ENCODE peak calls at places on chromosomes 4 and X, in five cellular contexts. One of them, this sample, is unnamed. For H3K4me1, the result is how much of the 10 kb centered on the place peaks cover.

GRCh38 chr4:77581724-77582123 is 23.9 kb upstream of the CXCL13 start:
- DNase-seq in heart right ventricle: no peak
- DNase-seq in mammary epithelial cell: peak
- DNase-seq in GM23338: no peak
- DNase-seq in tibial artery: no peak
- DNase-seq in this sample: no peak

GRCh38 chr4:138184881-138185280 is 57.3 kb downstream of the SLC7A11 start:
- DNase-seq in heart right ventricle: no peak
- DNase-seq in mammary epithelial cell: no peak
- DNase-seq in GM23338: no peak
- DNase-seq in tibial artery: no peak
- DNase-seq in this sample: no peak

GRCh38 chr4:185847352-185848078 is 35.5 kb upstream of the SORBS2 start:
- DNase-seq in heart right ventricle: peak
- DNase-seq in mammary epithelial cell: peak
- DNase-seq in GM23338: peak
- DNase-seq in tibial artery: no peak
- DNase-seq in this sample: no peak

GRCh38 chrX:20007962-20008633 is 17.2 kb upstream of the BCLAF3 start:
- DNase-seq in heart right ventricle: no peak
- DNase-seq in mammary epithelial cell: no peak
- DNase-seq in GM23338: no peak
- DNase-seq in tibial artery: no peak
- DNase-seq in this sample: no peak

GRCh38 chr4:182547435-182547834 is 304.2 kb downstream of the TENM3 start:
- DNase-seq in heart right ventricle: no peak
- DNase-seq in mammary epithelial cell: no peak
- DNase-seq in GM23338: no peak
- DNase-seq in tibial artery: no peak
- DNase-seq in this sample: no peak

GRCh38 chr4:187668683-187669082 is 326.9 kb upstream of the ZFP42 start:
- DNase-seq in heart right ventricle: no peak
- DNase-seq in mammary epithelial cell: peak
- DNase-seq in GM23338: no peak
- DNase-seq in tibial artery: no peak
- DNase-seq in this sample: no peak

GRCh38 chrX:18598413-18598812 is 73.5 kb downstream of the RS1 start:
- DNase-seq in heart right ventricle: no peak
- DNase-seq in mammary epithelial cell: no peak
- DNase-seq in GM23338: no peak
- DNase-seq in tibial artery: no peak
- DNase-seq in this sample: no peak

GRCh38 chr4:137707626-137708025 is 175.3 kb upstream of the PCDH18 start:
- DNase-seq in heart right ventricle: no peak
- DNase-seq in mammary epithelial cell: peak
- DNase-seq in GM23338: no peak
- DNase-seq in tibial artery: no peak
- DNase-seq in this sample: no peak

GRCh38 chrX:11929476-11929875 is 171.4 kb downstream of the MSL3 start:
- DNase-seq in heart right ventricle: no peak
- DNase-seq in mammary epithelial cell: peak
- DNase-seq in GM23338: no peak
- DNase-seq in tibial artery: no peak
- DNase-seq in this sample: no peak

GRCh38 chr4:101211146-101211553 is 136.2 kb downstream of the PPP3CA start:
- DNase-seq in heart right ventricle: no peak
- DNase-seq in mammary epithelial cell: peak
- DNase-seq in GM23338: peak
- DNase-seq in tibial artery: no peak
- DNase-seq in this sample: no peak

GRCh38 chr4:102792361-102792936 is 31.7 kb upstream of the MANBA start:
- DNase-seq in heart right ventricle: no peak
- DNase-seq in mammary epithelial cell: no peak
- DNase-seq in GM23338: peak
- DNase-seq in tibial artery: no peak
- DNase-seq in this sample: no peak

GRCh38 chrX:15843960-15844359 is 10.7 kb downstream of the AP1S2 start:
- DNase-seq in heart right ventricle: no peak
- DNase-seq in mammary epithelial cell: no peak
- DNase-seq in GM23338: no peak
- DNase-seq in tibial artery: no peak
- DNase-seq in this sample: no peak

GRCh38 chr4:126768338-126768737 is 864.4 kb upstream of the INTU start:
- DNase-seq in heart right ventricle: no peak
- DNase-seq in mammary epithelial cell: no peak
- DNase-seq in GM23338: no peak
- DNase-seq in tibial artery: no peak
- DNase-seq in this sample: no peak

GRCh38 chr4:158519226-158519625 is 2.5 kb upstream of the RXFP1 start:
- DNase-seq in heart right ventricle: no peak
- DNase-seq in mammary epithelial cell: no peak
- DNase-seq in GM23338: no peak
- DNase-seq in tibial artery: no peak
- DNase-seq in this sample: no peak

GRCh38 chrX:11437642-11438379 is 144.6 kb downstream of the AMELX start:
- DNase-seq in heart right ventricle: peak
- DNase-seq in mammary epithelial cell: no peak
- DNase-seq in GM23338: no peak
- DNase-seq in tibial artery: peak
- DNase-seq in this sample: no peak

GRCh38 chr4:4792516-4792915 is 66.9 kb upstream of the MSX1 start:
- DNase-seq in heart right ventricle: no peak
- DNase-seq in mammary epithelial cell: no peak
- DNase-seq in GM23338: no peak
- DNase-seq in tibial artery: no peak
- DNase-seq in this sample: no peak

GRCh38 chr4:130053723-130054122 is 957.8 kb downstream of the C4orf33 start:
- DNase-seq in heart right ventricle: no peak
- DNase-seq in mammary epithelial cell: no peak
- DNase-seq in GM23338: no peak
- DNase-seq in tibial artery: no peak
- DNase-seq in this sample: no peak

GRCh38 chr4:138542191-138542771 is 300.1 kb upstream of the SLC7A11 start:
- DNase-seq in heart right ventricle: no peak
- DNase-seq in mammary epithelial cell: peak
- DNase-seq in GM23338: no peak
- DNase-seq in tibial artery: no peak
- DNase-seq in this sample: no peak

GRCh38 chr4:139833131-139833930 is 167.7 kb downstream of the MGST2 start:
- DNase-seq in heart right ventricle: no peak
- DNase-seq in mammary epithelial cell: no peak
- DNase-seq in GM23338: peak
- DNase-seq in tibial artery: no peak
- DNase-seq in this sample: no peak

GRCh38 chrX:46935295-46935694 is 23.1 kb downstream of the JADE3 start:
- DNase-seq in heart right ventricle: no peak
- DNase-seq in mammary epithelial cell: no peak
- DNase-seq in GM23338: no peak
- DNase-seq in tibial artery: no peak
- DNase-seq in this sample: no peak

GRCh38 chrX:39516399-39516798 is 581.4 kb downstream of the BCOR start:
- DNase-seq in heart right ventricle: no peak
- DNase-seq in mammary epithelial cell: no peak
- DNase-seq in GM23338: no peak
- DNase-seq in tibial artery: no peak
- DNase-seq in this sample: no peak

GRCh38 chrX:21847342-21847741 is 7.9 kb downstream of the MBTPS2 start:
- DNase-seq in heart right ventricle: no peak
- DNase-seq in mammary epithelial cell: no peak
- DNase-seq in GM23338: no peak
- DNase-seq in tibial artery: no peak
- DNase-seq in this sample: no peak

GRCh38 chr4:151484396-151485102 is 75.6 kb downstream of the FHIP1A start:
- DNase-seq in heart right ventricle: no peak
- DNase-seq in mammary epithelial cell: peak
- DNase-seq in GM23338: peak
- DNase-seq in tibial artery: no peak
- DNase-seq in this sample: no peak

GRCh38 chr4:106263594-106264330 is 52.2 kb downstream of the TBCK start:
- DNase-seq in heart right ventricle: no peak
- DNase-seq in mammary epithelial cell: no peak
- DNase-seq in GM23338: no peak
- DNase-seq in tibial artery: no peak
- DNase-seq in this sample: no peak

GRCh38 chrX:110026099-110026844 is 23.4 kb downstream of the TMEM164 start:
- DNase-seq in heart right ventricle: no peak
- DNase-seq in mammary epithelial cell: peak
- DNase-seq in GM23338: no peak
- DNase-seq in tibial artery: peak
- DNase-seq in this sample: no peak

GRCh38 chr4:146654976-146655761 is 16.5 kb downstream of the POU4F2 start:
- DNase-seq in heart right ventricle: no peak
- DNase-seq in mammary epithelial cell: no peak
- DNase-seq in GM23338: peak
- DNase-seq in tibial artery: no peak
- DNase-seq in this sample: peak

GRCh38 chr4:160724063-160724462 is 1439.7 kb downstream of the FSTL5 start:
- DNase-seq in heart right ventricle: no peak
- DNase-seq in mammary epithelial cell: no peak
- DNase-seq in GM23338: peak
- DNase-seq in tibial artery: no peak
- DNase-seq in this sample: no peak

GRCh38 chrX:39536165-39536564 is 561.6 kb downstream of the BCOR start:
- DNase-seq in heart right ventricle: no peak
- DNase-seq in mammary epithelial cell: no peak
- DNase-seq in GM23338: no peak
- DNase-seq in tibial artery: no peak
- DNase-seq in this sample: no peak

GRCh38 chr4:72666910-72667309 is 97.9 kb upstream of the ADAMTS3 start:
- DNase-seq in heart right ventricle: no peak
- DNase-seq in mammary epithelial cell: no peak
- DNase-seq in GM23338: peak
- DNase-seq in tibial artery: no peak
- DNase-seq in this sample: no peak

GRCh38 chr4:40388248-40388647 is 53.1 kb downstream of the CHRNA9 start:
- DNase-seq in heart right ventricle: no peak
- DNase-seq in mammary epithelial cell: no peak
- DNase-seq in GM23338: peak
- DNase-seq in tibial artery: no peak
- DNase-seq in this sample: no peak

GRCh38 chr4:99134586-99134985 is 9.5 kb downstream of the ADH4 start:
- DNase-seq in heart right ventricle: no peak
- DNase-seq in mammary epithelial cell: no peak
- DNase-seq in GM23338: no peak
- DNase-seq in tibial artery: no peak
- DNase-seq in this sample: no peak

GRCh38 chr4:8580321-8581093 is at the start of gene GPR78:
- DNase-seq in heart right ventricle: peak
- DNase-seq in mammary epithelial cell: peak
- DNase-seq in GM23338: peak
- DNase-seq in tibial artery: no peak
- DNase-seq in this sample: peak

GRCh38 chrX:120380699-120381098 is 18.8 kb downstream of the ATP1B4 start:
- DNase-seq in heart right ventricle: no peak
- DNase-seq in mammary epithelial cell: peak
- DNase-seq in GM23338: peak
- DNase-seq in tibial artery: no peak
- DNase-seq in this sample: no peak

GRCh38 chr4:124902111-124902510 is 189.6 kb upstream of the ANKRD50 start:
- DNase-seq in heart right ventricle: no peak
- DNase-seq in mammary epithelial cell: no peak
- DNase-seq in GM23338: no peak
- DNase-seq in tibial artery: no peak
- DNase-seq in this sample: no peak

GRCh38 chr4:3426465-3427133 is 15.2 kb upstream of the HGFAC start:
- DNase-seq in heart right ventricle: no peak
- DNase-seq in mammary epithelial cell: no peak
- DNase-seq in GM23338: no peak
- DNase-seq in tibial artery: no peak
- DNase-seq in this sample: no peak

GRCh38 chrX:45715787-45716186 is 515.1 kb upstream of the DIPK2B start:
- DNase-seq in heart right ventricle: no peak
- DNase-seq in mammary epithelial cell: peak
- DNase-seq in GM23338: no peak
- DNase-seq in tibial artery: no peak
- DNase-seq in this sample: no peak

GRCh38 chr4:61827907-61828328 is 627.8 kb downstream of the ADGRL3 start:
- DNase-seq in heart right ventricle: no peak
- DNase-seq in mammary epithelial cell: no peak
- DNase-seq in GM23338: no peak
- DNase-seq in tibial artery: no peak
- DNase-seq in this sample: no peak

GRCh38 chr4:86939123-86939522 is 4.3 kb downstream of the AFF1 start:
- DNase-seq in heart right ventricle: no peak
- DNase-seq in mammary epithelial cell: no peak
- DNase-seq in GM23338: no peak
- DNase-seq in tibial artery: no peak
- DNase-seq in this sample: no peak
- H3K4me1 ChIP-seq in heart right ventricle: under half
- H3K4me1 ChIP-seq in mammary epithelial cell: under half
- H3K4me1 ChIP-seq in GM23338: under half
- H3K4me1 ChIP-seq in tibial artery: half or more
- H3K4me1 ChIP-seq in this sample: under half

DNA sequence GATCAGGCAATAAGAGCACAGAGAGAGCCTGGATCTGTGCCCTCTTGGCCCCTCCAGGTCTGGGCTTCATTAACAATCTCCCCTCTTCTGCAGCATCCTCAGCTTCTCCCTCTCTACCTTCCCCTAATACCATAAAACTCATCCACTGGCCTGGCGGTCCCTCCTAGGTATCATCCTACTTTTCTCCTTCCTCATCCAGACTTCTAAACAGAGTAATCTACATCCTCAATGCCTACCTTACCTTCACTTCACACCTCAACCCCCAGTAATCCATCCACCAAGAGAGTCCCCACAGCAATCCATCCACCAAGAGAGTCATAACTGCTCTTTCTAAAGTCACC is 17.0 kb downstream of the FGFBP1 start:
- DNase-seq in heart right ventricle: no peak
- DNase-seq in mammary epithelial cell: no peak
- DNase-seq in GM23338: no peak
- DNase-seq in tibial artery: no peak
- DNase-seq in this sample: no peak
- H3K27ac ChIP-seq in heart right ventricle: no peak
- H3K27ac ChIP-seq in mammary epithelial cell: peak
- H3K27ac ChIP-seq in GM23338: no peak
- H3K27ac ChIP-seq in tibial artery: no peak
- H3K27ac ChIP-seq in this sample: no peak

GRCh38 chrX:153825042-153825441 is 5.3 kb downstream of the PDZD4 start:
- DNase-seq in heart right ventricle: no peak
- DNase-seq in mammary epithelial cell: no peak
- DNase-seq in GM23338: no peak
- DNase-seq in tibial artery: no peak
- DNase-seq in this sample: no peak
- H3K4me1 ChIP-seq in heart right ventricle: under half
- H3K4me1 ChIP-seq in mammary epithelial cell: under half
- H3K4me1 ChIP-seq in GM23338: half or more
- H3K4me1 ChIP-seq in tibial artery: under half
- H3K4me1 ChIP-seq in this sample: under half

DNA sequence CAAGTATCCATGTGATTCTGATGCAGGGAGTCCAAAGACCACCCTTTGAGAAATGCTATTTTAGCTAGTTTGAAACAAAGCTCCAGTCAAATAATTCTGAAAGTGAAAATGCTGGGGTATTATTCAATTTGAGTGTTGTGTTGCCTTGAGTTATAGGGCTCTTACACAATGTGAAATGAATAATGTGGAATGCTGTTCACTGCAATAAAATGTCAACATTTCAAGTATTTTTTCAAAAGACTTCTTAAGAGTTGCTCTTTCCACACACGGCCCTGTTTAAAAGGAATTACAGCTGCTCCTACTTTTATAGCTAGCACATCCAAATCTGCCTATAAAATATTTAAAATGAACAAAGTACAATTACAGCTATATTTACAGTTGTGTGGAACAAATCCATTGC is 27.5 kb upstream of the PLS3 start:
- DNase-seq in heart right ventricle: no peak
- DNase-seq in mammary epithelial cell: no peak
- DNase-seq in GM23338: no peak
- DNase-seq in tibial artery: no peak
- DNase-seq in this sample: no peak
- H3K27ac ChIP-seq in heart right ventricle: no peak
- H3K27ac ChIP-seq in mammary epithelial cell: no peak
- H3K27ac ChIP-seq in GM23338: no peak
- H3K27ac ChIP-seq in tibial artery: peak
- H3K27ac ChIP-seq in this sample: peak

This sample was measured in left lung.